ENCODE peak calls at places on chromosomes 13 and 19, in nine cellular contexts. R is neuronal stem cell, J is adrenal gland, E is transverse colon, V is psoas muscle, B is astrocyte, U is heart right ventricle, N is tibial artery, A is lower leg skin. X is an unnamed sample.

GRCh38 chr19:16571689-16572331 is 405 bp downstream of the SLC35E1 start:
- DNase-seq in U (no peak), R (peak; percentile 24), E (peak; percentile 51), N (no peak), A (no peak), B (no peak), V (no peak), J (no peak), X (no peak)

GRCh38 chr13:40490086-40490723 is 176.2 kb downstream of the FOXO1 start:
- DNase-seq in U (no peak), J (no peak), E (peak; percentile 41), N (no peak), B (no peak), V (no peak), A (peak; percentile 73), R (no peak), X (no peak)

GRCh38 chr19:51810228-51810627 is 15.3 kb downstream of the FPR3 start:
- DNase-seq in U (no peak), V (no peak), B (no peak), E (no peak), A (no peak), N (no peak), R (no peak), J (no peak), X (no peak)

GRCh38 chr19:55702131-55702627 is 27.2 kb downstream of the EPN1 start:
- DNase-seq in V (no peak), R (no peak), N (peak; percentile 29), J (no peak), A (peak; percentile 59), B (no peak), U (no peak), E (no peak), X (no peak)

GRCh38 chr13:72850959-72851677 is 69.2 kb downstream of the PIBF1 start:
- DNase-seq in V (no peak), E (no peak), U (no peak), A (no peak), N (no peak), R (no peak), B (no peak), J (no peak), X (no peak)

GRCh38 chr19:22806418-22806817 is 22.5 kb upstream of the ZNF99 start:
- DNase-seq in R (no peak), U (no peak), E (no peak), A (no peak), B (no peak), N (no peak), V (no peak), J (no peak), X (no peak)

GRCh38 chr13:94988654-94989053 is 276.3 kb upstream of the SOX21 start:
- DNase-seq in J (no peak), V (no peak), B (no peak), E (no peak), R (no peak), A (no peak), N (no peak), U (no peak), X (no peak)

GRCh38 chr19:54179921-54180452 is 7.0 kb upstream of the TMC4 start:
- DNase-seq in B (peak; percentile 48), U (no peak), J (no peak), E (peak; percentile 79), N (no peak), A (no peak), V (no peak), R (peak; percentile 84), X (no peak)

GRCh38 chr13:106117035-106117434 is 418.4 kb downstream of the EFNB2 start:
- DNase-seq in E (no peak), N (no peak), U (no peak), B (peak; percentile 68), V (no peak), R (no peak), J (no peak), A (no peak), X (no peak)

GRCh38 chr13:28035146-28035782 is 46.8 kb upstream of the URAD start:
- DNase-seq in U (no peak), A (no peak), E (peak; percentile 22), B (no peak), R (no peak), N (no peak), V (no peak), J (no peak), X (no peak)

GRCh38 chr13:102873653-102874052 is 27.8 kb downstream of the ERCC5 start:
- DNase-seq in R (no peak), N (no peak), U (no peak), J (no peak), V (no peak), A (no peak), B (peak; percentile 18), E (no peak), X (no peak)

GRCh38 chr19:35130761-35131720 is 3.8 kb downstream of the LGI4 start:
- DNase-seq in B (no peak), N (no peak), E (peak; percentile 90), R (no peak), U (no peak), A (no peak), J (no peak), V (no peak), X (no peak)

GRCh38 chr13:65932587-65933239 is 1297.4 kb downstream of the PCDH9 start:
- DNase-seq in N (no peak), J (no peak), B (no peak), R (no peak), A (no peak), V (no peak), E (no peak), U (no peak), X (no peak)

GRCh38 chr19:4534836-4535658 is at the start of gene PLIN5:
- DNase-seq in U (peak; percentile 81), A (no peak), B (peak; percentile 6), V (peak; percentile 84), J (peak; percentile 91), E (peak; percentile 84), N (no peak), R (peak; percentile 85), X (peak; percentile 81)
- H3K4me3 ChIP-seq in U (peak within 1 kb of the TSS; percentile 42), A (no peak within 1 kb of the TSS), B (no peak within 1 kb of the TSS), V (peak within 1 kb of the TSS; percentile 66), J (no peak within 1 kb of the TSS), E (no peak within 1 kb of the TSS), N (no peak within 1 kb of the TSS), R (peak within 1 kb of the TSS; percentile 37), X (peak within 1 kb of the TSS; percentile 68)

GRCh38 chr19:6271721-6272410 is 7.9 kb downstream of the MLLT1 start:
- DNase-seq in R (no peak), A (peak; percentile 96), V (peak; percentile 91), J (peak; percentile 90), N (peak; percentile 90), B (peak; percentile 80), E (peak; percentile 64), U (peak; percentile 89), X (peak; percentile 93)

GRCh38 chr19:6273701-6274601 is 5.8 kb downstream of the MLLT1 start:
- DNase-seq in V (peak; percentile 90), R (no peak), U (peak; percentile 78), N (peak; percentile 98), J (peak; percentile 95), E (peak; percentile 64), B (peak; percentile 88), A (peak; percentile 97), X (peak; percentile 84)

GRCh38 chr19:6271251-6271650 is 8.5 kb downstream of the MLLT1 start:
- DNase-seq in A (no peak), R (no peak), U (no peak), N (no peak), E (no peak), J (no peak), V (no peak), B (no peak), X (no peak)

GRCh38 chr19:6272913-6273600 is 6.7 kb downstream of the MLLT1 start:
- DNase-seq in E (no peak), N (no peak), B (no peak), U (no peak), R (no peak), A (no peak), J (no peak), V (no peak), X (no peak)

GRCh38 chr19:6272411-6272791 is 7.4 kb downstream of the MLLT1 start:
- DNase-seq in R (no peak), A (no peak), J (no peak), N (no peak), B (no peak), V (no peak), E (no peak), U (no peak), X (no peak)
- H3K4me3 ChIP-seq in R (no peak overlapping the region), A (no peak overlapping the region), J (no peak overlapping the region), N (peak overlapping the region; percentile 50), B (peak overlapping the region; percentile 22), V (peak overlapping the region; percentile 56), E (no peak overlapping the region), U (peak overlapping the region; percentile 20), X (peak overlapping the region; percentile 56)

DNA sequence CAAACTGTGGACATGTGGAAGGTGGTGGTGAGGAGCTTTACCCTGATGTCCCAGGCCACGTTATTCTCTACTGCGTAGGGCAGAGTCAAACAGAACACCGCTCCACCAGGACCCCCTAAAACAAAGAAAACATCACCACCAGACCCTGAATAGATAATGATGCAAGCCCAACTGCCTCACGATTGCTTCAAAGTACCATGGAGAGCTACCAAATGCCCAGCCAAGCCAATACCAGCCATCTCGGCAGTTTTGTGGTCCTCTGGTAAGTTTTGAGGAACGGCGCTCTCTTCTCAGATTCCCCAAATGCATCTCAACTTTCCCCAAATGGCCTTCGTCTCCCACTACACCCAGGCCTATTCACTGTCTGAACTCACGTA is 5.6 kb downstream of the RANBP3 start:
- DNase-seq in B (no peak), J (no peak), U (no peak), N (no peak), E (no peak), A (no peak), V (no peak), R (no peak), X (no peak)
- H3K4me3 ChIP-seq in B (no peak overlapping the region), J (no peak overlapping the region), U (no peak overlapping the region), N (no peak overlapping the region), E (no peak overlapping the region), A (no peak overlapping the region), V (no peak overlapping the region), R (no peak overlapping the region), X (no peak overlapping the region)

GRCh38 chr13:52061587-52061986 is 37.1 kb downstream of the UTP14C start:
- DNase-seq in E (no peak), N (no peak), V (no peak), B (peak; percentile 30), R (no peak), J (no peak), A (no peak), U (peak; percentile 13), X (no peak)
- H3K4me3 ChIP-seq in E (no peak overlapping the region), N (no peak overlapping the region), V (no peak overlapping the region), B (no peak overlapping the region), R (no peak overlapping the region), J (no peak overlapping the region), A (no peak overlapping the region), U (no peak overlapping the region), X (peak overlapping the region; percentile 4)

DNA sequence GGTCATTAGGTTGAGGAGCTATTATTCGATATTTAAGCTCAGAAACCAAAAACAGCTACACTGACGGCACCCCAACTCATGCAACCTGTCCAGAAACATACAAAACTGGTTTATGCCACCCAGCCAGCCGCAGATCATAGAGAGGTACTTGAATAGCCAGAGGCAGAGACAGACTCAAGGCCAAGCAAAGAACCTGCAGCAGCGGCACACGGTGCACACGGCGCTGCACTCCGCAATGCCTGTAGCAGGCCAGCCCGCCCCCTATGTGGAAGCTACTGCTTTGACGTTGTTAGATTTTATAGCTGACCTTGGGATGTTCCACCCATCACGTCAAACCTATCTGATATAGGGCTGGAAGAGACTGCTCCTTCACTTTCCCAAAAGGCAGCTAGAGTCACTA is 11.9 kb upstream of the DHRS12 start:
- DNase-seq in E (no peak), A (no peak), J (no peak), N (no peak), V (no peak), B (no peak), R (no peak), U (no peak), X (no peak)
- H3K4me3 ChIP-seq in E (no peak overlapping the region), A (no peak overlapping the region), J (no peak overlapping the region), N (no peak overlapping the region), V (no peak overlapping the region), B (no peak overlapping the region), R (no peak overlapping the region), U (no peak overlapping the region), X (no peak overlapping the region)

GRCh38 chr19:9674669-9675357 is at the start of gene ZNF562:
- DNase-seq in R (peak; percentile 86), N (peak; percentile 89), E (peak; percentile 92), V (peak; percentile 89), B (peak; percentile 83), A (peak; percentile 97), U (peak; percentile 90), J (peak; percentile 87), X (peak; percentile 90)
- H3K4me3 ChIP-seq in R (peak within 1 kb of the TSS; percentile 89), N (peak within 1 kb of the TSS; percentile 86), E (peak within 1 kb of the TSS; percentile 87), V (peak within 1 kb of the TSS; percentile 82), B (peak within 1 kb of the TSS; percentile 88), A (peak within 1 kb of the TSS; percentile 59), U (peak within 1 kb of the TSS; percentile 74), J (peak within 1 kb of the TSS; percentile 83), X (peak within 1 kb of the TSS; percentile 79)